ENCODE peak calls at places on chromosomes 3 and 15, in eight cellular contexts. C, F, H, U, I, P, E and N are unnamed samples.

GRCh38 chr15:33700695-33701303 is 267.5 kb upstream of the CHRM5 start:
- DNase-seq in U (peak; percentile 53), F (peak; percentile 60), H (peak; percentile 85), P (peak; percentile 43), E (peak; percentile 77), I (peak; percentile 89), C (peak; percentile 55), N (peak; percentile 67)

GRCh38 chr3:126212629-126213375 is 32.4 kb upstream of the ALDH1L1 start:
- DNase-seq in U (peak; percentile 15), F (peak; percentile 34), P (peak; percentile 58), I (peak; percentile 85), E (peak; percentile 12), H (peak; percentile 51), C (no peak), N (no peak)

GRCh38 chr3:38313685-38314084 is 31.6 kb downstream of the SLC22A14 start:
- DNase-seq in I (no peak), C (no peak), E (no peak), P (no peak), F (no peak), H (no peak), U (no peak), N (no peak)

GRCh38 chr3:73203633-73204032 is 142.2 kb downstream of the EBLN2 start:
- DNase-seq in F (no peak), I (no peak), C (no peak), U (no peak), E (no peak), H (no peak), P (no peak), N (no peak)

GRCh38 chr15:53962646-53963561 is 15.3 kb upstream of the UNC13C start:
- DNase-seq in U (peak; percentile 25), E (no peak), P (no peak), F (no peak), H (peak; percentile 18), I (peak; percentile 59), C (no peak), N (no peak)

GRCh38 chr15:87557871-87558270 is 698.7 kb downstream of the NTRK3 start:
- DNase-seq in E (no peak), I (no peak), U (no peak), H (no peak), C (no peak), P (no peak), F (no peak), N (no peak)

GRCh38 chr15:91219203-91219602 is 119.1 kb downstream of the SV2B start:
- DNase-seq in H (no peak), E (no peak), P (no peak), F (no peak), C (no peak), I (no peak), U (no peak), N (no peak)

GRCh38 chr15:91338763-91339162 is 238.7 kb downstream of the SV2B start:
- DNase-seq in E (peak; percentile 40), C (no peak), F (no peak), H (peak; percentile 11), P (no peak), I (peak; percentile 54), U (no peak), N (no peak)

DNA sequence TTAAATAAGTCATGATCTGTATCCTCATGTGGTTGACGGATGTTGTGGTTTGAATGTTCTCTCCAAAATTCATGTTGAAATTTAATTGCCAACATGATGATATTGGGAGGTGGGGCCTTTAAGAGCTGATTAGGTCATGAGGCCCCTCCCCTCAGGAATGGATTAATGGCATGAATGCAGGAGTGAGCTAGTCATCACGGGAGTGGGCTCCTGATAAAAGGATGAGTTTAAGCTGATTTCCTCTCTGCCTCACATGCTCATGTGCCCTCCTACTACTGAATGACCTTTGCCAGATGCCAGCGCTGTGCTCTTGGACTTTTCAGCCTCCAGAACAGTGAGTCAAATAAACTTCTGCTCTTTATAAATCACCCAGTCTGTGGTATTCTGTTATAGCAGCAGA is 111.2 kb downstream of the MYO5A start:
- DNase-seq in F (no peak), U (no peak), E (peak; percentile 34), I (no peak), H (no peak), P (no peak), C (peak; percentile 23), N (no peak)
- TF ChIP-seq POLR2A in F (no peak), U (no peak), E (no peak), I (no peak), H (no peak), P (no peak), C (no peak), N (no peak)

GRCh38 chr15:48176957-48177356 is 1.1 kb downstream of the MYEF2 start:
- DNase-seq in P (no peak), C (no peak), H (no peak), E (no peak), U (no peak), F (no peak), I (no peak), N (no peak)

GRCh38 chr15:48176097-48176496 is 2.0 kb downstream of the MYEF2 start:
- DNase-seq in C (no peak), H (no peak), P (no peak), U (no peak), F (no peak), E (peak; percentile 38), I (no peak), N (no peak)

GRCh38 chr15:48177875-48178611 is at the start of gene MYEF2:
- DNase-seq in C (no peak), U (peak; percentile 74), E (peak; percentile 67), P (peak; percentile 34), I (peak; percentile 93), H (peak; percentile 81), F (peak; percentile 36), N (peak; percentile 81)

GRCh38 chr15:48177383-48177874 is 666 bp downstream of the MYEF2 start:
- DNase-seq in P (no peak), I (no peak), U (no peak), F (no peak), C (no peak), E (peak; percentile 62), H (peak; percentile 48), N (no peak)

DNA sequence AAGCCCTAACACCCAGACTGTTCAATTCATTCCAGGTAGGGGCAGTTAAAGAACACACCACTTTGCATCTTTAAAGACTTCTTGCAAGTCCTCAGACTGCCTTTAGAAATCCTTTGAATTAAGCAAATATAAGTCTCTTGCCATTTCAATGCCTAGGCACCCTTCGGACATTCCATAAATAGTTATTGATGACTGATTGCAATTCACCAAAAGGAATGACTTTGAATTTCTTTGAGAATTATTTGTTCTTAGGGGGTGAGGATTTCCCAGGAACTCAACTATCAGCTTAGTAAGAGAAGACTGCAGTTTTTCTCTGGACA is 477 bp upstream of the MYEF2 start:
- DNase-seq in H (no peak), U (no peak), C (no peak), E (no peak), I (no peak), F (no peak), P (no peak), N (no peak)
- H3K4me3 ChIP-seq in H (peak overlapping the region; percentile 84), U (peak overlapping the region; percentile 71), C (no peak overlapping the region), E (peak overlapping the region; percentile 93), I (peak overlapping the region; percentile 76), F (peak overlapping the region; percentile 47), P (peak overlapping the region; percentile 46), N (peak overlapping the region; percentile 58)

GRCh38 chr3:52227117-52227516 is 1.7 kb upstream of the TLR9 start:
- DNase-seq in F (no peak), C (no peak), U (no peak), I (no peak), E (no peak), P (no peak), H (no peak), N (no peak)

GRCh38 chr3:52223449-52224408 is 1.7 kb downstream of the TLR9 start:
- DNase-seq in P (no peak), H (no peak), F (no peak), U (no peak), E (no peak), C (no peak), I (no peak), N (no peak)

GRCh38 chr3:52227766-52228165 is 2.3 kb upstream of the TLR9 start:
- DNase-seq in I (no peak), C (no peak), H (no peak), F (no peak), E (no peak), U (no peak), P (no peak), N (no peak)

GRCh38 chr3:52226229-52226817 is 878 bp upstream of the TLR9 start:
- DNase-seq in E (no peak), I (no peak), U (no peak), P (no peak), C (no peak), H (no peak), F (no peak), N (no peak)

DNA sequence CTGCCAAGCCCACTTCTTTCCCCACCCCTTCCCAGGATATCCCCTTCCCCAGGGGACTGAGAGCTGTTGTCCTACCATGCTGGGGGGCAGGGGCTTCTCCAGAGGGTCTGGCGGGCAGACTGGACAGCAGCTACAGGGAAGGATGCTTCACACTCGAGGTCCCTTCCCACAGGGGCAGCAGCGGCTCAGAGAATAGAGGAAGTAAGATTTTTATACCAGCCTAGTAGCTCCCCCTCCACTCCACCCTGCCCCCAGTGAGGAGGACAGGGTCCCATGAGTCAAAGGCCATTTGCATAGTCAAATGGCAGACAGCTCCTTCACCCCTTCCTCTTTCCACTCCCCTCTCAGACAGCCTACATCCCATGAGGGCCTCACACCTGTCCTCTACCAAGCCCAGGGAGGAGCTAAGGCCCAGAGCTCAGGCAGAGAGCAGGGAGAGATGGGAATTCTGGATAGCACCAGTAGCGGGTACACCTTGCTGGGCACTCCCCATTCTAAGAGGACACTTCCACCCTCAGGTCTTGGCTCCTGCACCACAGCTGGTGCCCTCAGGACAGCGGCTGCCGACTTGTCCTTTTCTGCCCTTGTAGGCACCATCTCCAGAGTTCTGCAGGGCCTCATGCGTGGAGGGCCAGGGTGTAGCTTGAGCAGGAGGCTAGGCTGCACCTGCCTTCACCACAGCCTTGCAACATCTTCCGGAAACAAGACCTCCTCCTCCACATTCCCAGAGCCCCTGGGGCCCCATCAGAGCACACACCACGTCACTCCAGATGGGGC is at the start of gene TLR9:
- DNase-seq in P (no peak), E (no peak), F (no peak), C (no peak), H (no peak), I (peak; percentile 45), U (peak; percentile 63), N (peak; percentile 87)
- TF ChIP-seq POLR2A in P (no peak), E (no peak), F (no peak), C (no peak), H (no peak), I (no peak), U (peak; percentile 19), N (no peak)

GRCh38 chr3:113685124-113685523 is 11.3 kb downstream of the USF3 start:
- DNase-seq in U (no peak), E (no peak), F (no peak), C (no peak), I (no peak), P (no peak), H (no peak), N (no peak)
- H3K4me3 ChIP-seq in U (no peak overlapping the region), E (no peak overlapping the region), F (no peak overlapping the region), C (no peak overlapping the region), I (no peak overlapping the region), P (no peak overlapping the region), H (no peak overlapping the region), N (no peak overlapping the region)